ENCODE peak calls at places on chromosomes 7 and 10, in seven cellular contexts. X is AG04450, V is PC-3, T is breast epithelium, B is heart right ventricle, E is astrocyte, F is IMR-90. D is an unnamed sample. For H3K9me3, the result is how much of the 10 kb centered on the place peaks cover.

GRCh38 chr7:133668296-133669060 is 415.6 kb downstream of the EXOC4 start:
- DNase-seq in X (no peak), V (peak), T (no peak), B (no peak), E (no peak), F (peak), D (no peak)

GRCh38 chr7:101880536-101881443 is 63.4 kb downstream of the CUX1 start:
- DNase-seq in X (no peak), V (peak), T (no peak), B (no peak), E (peak), F (peak), D (no peak)

GRCh38 chr7:50246551-50246950 is 58.0 kb upstream of the IKZF1 start:
- DNase-seq in X (no peak), V (no peak), T (no peak), B (no peak), E (no peak), F (no peak), D (no peak)

GRCh38 chr10:60141916-60142559 is 235.7 kb upstream of the CCDC6 start:
- DNase-seq in X (no peak), V (no peak), T (no peak), B (no peak), E (no peak), F (no peak), D (no peak)

GRCh38 chr10:126392469-126392868 is 4.2 kb upstream of the ADAM12 start:
- DNase-seq in X (no peak), V (no peak), T (no peak), B (no peak), E (peak), F (no peak), D (no peak)

GRCh38 chr10:69458426-69459100 is 7.3 kb downstream of the TSPAN15 start:
- DNase-seq in X (no peak), V (peak), T (no peak), B (no peak), E (no peak), F (no peak), D (no peak)

GRCh38 chr10:20991526-20991925 is 94.4 kb upstream of the NEBL start:
- DNase-seq in X (no peak), V (no peak), T (no peak), B (no peak), E (no peak), F (no peak), D (no peak)

GRCh38 chr7:51062222-51062987 is 254.2 kb downstream of the COBL start:
- DNase-seq in X (no peak), V (no peak), T (no peak), B (no peak), E (no peak), F (no peak), D (peak)

GRCh38 chr7:137825489-137825888 is 21.3 kb downstream of the DGKI start:
- DNase-seq in X (no peak), V (no peak), T (no peak), B (no peak), E (no peak), F (no peak), D (no peak)

GRCh38 chr10:29532256-29532878 is 102.4 kb downstream of the SVIL start:
- DNase-seq in X (no peak), V (no peak), T (no peak), B (no peak), E (no peak), F (no peak), D (no peak)

GRCh38 chr10:13792011-13792410 is 205.2 kb downstream of the PRPF18 start:
- DNase-seq in X (no peak), V (no peak), T (peak), B (peak), E (no peak), F (no peak), D (peak)

DNA sequence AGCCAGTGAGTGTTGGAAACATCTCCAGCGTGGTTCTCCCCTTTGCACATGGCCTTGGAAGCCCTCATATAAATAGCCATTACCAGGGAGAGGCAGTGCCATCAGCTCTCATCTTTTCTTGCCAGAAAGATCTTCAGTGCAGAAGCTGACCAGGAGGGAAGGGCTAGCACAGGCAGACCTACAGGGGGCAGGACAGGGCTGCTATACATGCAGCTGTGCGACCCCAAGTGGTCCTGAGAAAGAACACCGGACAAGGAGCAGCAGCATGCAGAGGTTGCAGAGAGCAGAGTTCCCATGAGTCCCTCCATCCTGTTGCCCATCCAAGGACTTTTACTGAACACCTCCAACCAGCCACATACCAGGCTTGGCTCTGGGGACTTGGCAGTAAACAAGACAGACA is 17.1 kb downstream of the GRID1 start:
- DNase-seq in X (no peak), V (no peak), T (no peak), B (no peak), E (no peak), F (no peak), D (no peak)
- TF ChIP-seq CTCF in X (peak), V (peak), T (no peak), B (no peak), E (peak), F (peak), D (no peak)

DNA sequence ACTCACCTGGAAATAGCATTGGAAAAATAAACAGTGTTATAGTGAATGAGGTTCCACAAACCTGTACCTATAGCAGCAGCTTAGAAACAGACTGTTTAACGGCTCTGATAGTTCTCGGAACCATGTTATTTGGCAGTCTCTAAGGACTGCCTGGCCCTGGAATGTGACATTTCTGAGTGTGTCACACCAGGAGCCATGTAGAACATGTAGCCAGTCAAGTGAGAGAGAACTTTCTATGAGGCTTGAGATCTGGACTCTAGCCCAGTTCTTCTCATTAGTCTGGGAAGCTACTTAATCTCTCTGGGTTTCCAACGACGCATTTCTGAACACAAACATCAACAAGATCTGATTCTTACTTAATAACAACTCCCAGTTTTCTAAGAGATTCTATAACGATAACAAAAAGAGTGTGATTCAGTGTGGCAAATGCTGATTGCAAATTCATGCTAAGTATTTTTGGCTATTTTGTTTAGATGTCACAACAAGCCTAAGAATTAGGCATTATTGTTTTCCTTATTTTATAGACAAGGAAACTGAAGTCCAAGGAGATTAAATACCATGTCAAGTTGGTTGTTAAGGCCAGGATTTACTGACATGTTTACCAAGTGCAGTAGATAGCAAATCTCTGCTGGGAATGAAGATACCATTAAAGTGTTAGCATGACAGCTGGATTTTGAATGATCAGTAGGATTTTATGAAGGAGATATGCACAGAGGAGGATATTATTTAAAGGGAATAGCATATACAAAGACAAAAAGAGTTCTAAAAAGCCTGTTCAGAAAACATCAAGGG is 47.2 kb downstream of the APBB1IP start:
- DNase-seq in X (no peak), V (no peak), T (no peak), B (no peak), E (peak), F (no peak), D (peak)
- H3K27ac ChIP-seq in X (no peak), V (peak), T (peak), B (peak), E (peak), F (no peak), D (peak)

GRCh38 chr10:37035853-37036252 is 89.5 kb upstream of the ANKRD30A start:
- DNase-seq in X (no peak), V (no peak), T (no peak), B (no peak), E (no peak), F (no peak), D (no peak)
- H3K9me3 ChIP-seq in X (under half), V (under half), T (under half), B (under half), E (under half), F (under half), D (under half)

GRCh38 chr10:87552248-87552914 is 47.7 kb downstream of the MINPP1 start:
- DNase-seq in X (no peak), V (no peak), T (no peak), B (no peak), E (peak), F (peak), D (no peak)
- TF ChIP-seq CTCF in X (no peak), V (no peak), T (no peak), B (no peak), E (no peak), F (no peak), D (no peak)

GRCh38 chr7:20153999-20154398 is 63.2 kb downstream of the MACC1 start:
- DNase-seq in X (peak), V (peak), T (no peak), B (no peak), E (no peak), F (peak), D (no peak)
- H3K27ac ChIP-seq in X (no peak), V (peak), T (no peak), B (no peak), E (no peak), F (peak), D (no peak)

GRCh38 chr10:43574035-43574892 is at the start of gene ZNF239:
- DNase-seq in X (peak), V (peak), T (peak), B (peak), E (peak), F (peak), D (peak)
- H3K9me3 ChIP-seq in X (under half), V (under half), T (under half), B (under half), E (under half), F (under half), D (under half)

GRCh38 chr7:1755783-1756626 is 85.9 kb downstream of the ELFN1 start:
- DNase-seq in X (no peak), V (no peak), T (no peak), B (no peak), E (no peak), F (no peak), D (no peak)

GRCh38 chr7:1757601-1758000 is 87.5 kb downstream of the ELFN1 start:
- DNase-seq in X (no peak), V (no peak), T (no peak), B (no peak), E (no peak), F (no peak), D (no peak)

GRCh38 chr7:1761097-1761496 is 91.0 kb downstream of the ELFN1 start:
- DNase-seq in X (no peak), V (no peak), T (peak), B (no peak), E (no peak), F (no peak), D (no peak)

GRCh38 chr7:1758859-1759521 is 88.9 kb downstream of the ELFN1 start:
- DNase-seq in X (no peak), V (no peak), T (peak), B (peak), E (no peak), F (no peak), D (no peak)

GRCh38 chr7:1758417-1758858 is 88.4 kb downstream of the ELFN1 start:
- DNase-seq in X (no peak), V (peak), T (no peak), B (peak), E (no peak), F (peak), D (peak)
- TF ChIP-seq CTCF in X (peak), V (peak), T (no peak), B (peak), E (no peak), F (peak), D (no peak)

GRCh38 chr7:132318338-132319318 is 257.6 kb downstream of the PLXNA4 start:
- DNase-seq in X (peak), V (peak), T (peak), B (peak), E (peak), F (peak), D (peak)

GRCh38 chr7:132321387-132321786 is 254.9 kb downstream of the PLXNA4 start:
- DNase-seq in X (no peak), V (no peak), T (no peak), B (no peak), E (no peak), F (no peak), D (no peak)

GRCh38 chr7:132322981-132323380 is 253.3 kb downstream of the PLXNA4 start:
- DNase-seq in X (no peak), V (no peak), T (no peak), B (no peak), E (no peak), F (no peak), D (no peak)

GRCh38 chr7:132317856-132318255 is 258.4 kb downstream of the PLXNA4 start:
- DNase-seq in X (no peak), V (no peak), T (no peak), B (no peak), E (no peak), F (no peak), D (no peak)

DNA sequence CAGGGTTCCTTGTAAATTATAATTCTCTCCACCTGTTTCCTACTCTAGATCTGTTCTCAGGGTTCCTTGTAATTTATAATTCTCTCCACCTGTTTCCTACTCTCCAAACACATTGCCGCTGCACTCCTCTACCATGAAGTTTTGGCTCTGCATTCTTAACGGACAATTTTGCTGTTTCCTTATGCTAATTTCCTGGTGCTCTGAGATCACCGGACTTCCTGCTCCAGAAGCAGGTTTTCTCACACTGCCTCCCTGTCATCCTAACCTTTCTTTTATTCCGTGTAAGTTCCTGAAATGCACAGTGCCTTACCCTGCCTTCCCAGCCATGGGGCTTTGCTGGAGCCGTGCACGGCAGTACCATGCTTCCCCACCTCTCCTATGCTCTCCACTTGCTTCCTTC is 256.8 kb downstream of the PLXNA4 start:
- DNase-seq in X (no peak), V (no peak), T (no peak), B (no peak), E (no peak), F (no peak), D (no peak)
- H3K27ac ChIP-seq in X (no peak), V (no peak), T (no peak), B (no peak), E (no peak), F (no peak), D (no peak)

D was measured in upper lobe of left lung.